ENCODE peak calls at places on chromosome 2, in six cellular contexts. J is mucosa of descending colon, O is right lobe of liver, U is choroid plexus epithelial cell, I is WERI-Rb-1, Q is ascending aorta. L is an unnamed sample.

GRCh38 chr2:239720411-239721365 is 304.5 kb downstream of the NDUFA10 start:
- DNase-seq in I (no peak), Q (peak), O (no peak), U (no peak), J (no peak), L (no peak)

GRCh38 chr2:99472327-99472960 is 17.4 kb downstream of the REV1 start:
- DNase-seq in Q (no peak), J (no peak), I (no peak), U (no peak), O (no peak), L (no peak)

GRCh38 chr2:236286866-236287545 is 22.8 kb upstream of the ASB18 start:
- DNase-seq in J (no peak), U (peak), I (peak), O (no peak), Q (no peak), L (no peak)

GRCh38 chr2:1590611-1591460 is 153.5 kb downstream of the PXDN start:
- DNase-seq in U (no peak), O (no peak), Q (peak), J (no peak), I (peak), L (no peak)

GRCh38 chr2:135202751-135203150 is 150.7 kb downstream of the RAB3GAP1 start:
- DNase-seq in O (no peak), I (no peak), J (no peak), U (peak), Q (no peak), L (no peak)

GRCh38 chr2:42768706-42769256 is 4.8 kb upstream of the OXER1 start:
- DNase-seq in J (no peak), O (no peak), I (no peak), Q (peak), U (no peak), L (no peak)

GRCh38 chr2:62197017-62197586 is 1.2 kb downstream of the B3GNT2 start:
- DNase-seq in Q (no peak), U (no peak), J (peak), I (no peak), O (peak), L (no peak)

GRCh38 chr2:239991689-239992314 is 33.3 kb downstream of the NDUFA10 start:
- DNase-seq in J (no peak), O (no peak), Q (no peak), U (peak), I (no peak), L (peak)

GRCh38 chr2:14831458-14831857 is 198.9 kb downstream of the LRATD1 start:
- DNase-seq in I (no peak), O (no peak), Q (no peak), U (no peak), J (no peak), L (no peak)

GRCh38 chr2:7033136-7033960 is 116.1 kb downstream of the RNF144A start:
- DNase-seq in Q (peak), O (no peak), U (no peak), J (no peak), I (no peak), L (no peak)

GRCh38 chr2:216673609-216674008 is 21.7 kb downstream of the IGFBP5 start:
- DNase-seq in U (no peak), Q (no peak), O (no peak), J (no peak), I (no peak), L (no peak)

GRCh38 chr2:66440011-66440542 is 5.2 kb downstream of the MEIS1 start:
- DNase-seq in Q (no peak), U (peak), I (no peak), J (no peak), O (no peak), L (no peak)

GRCh38 chr2:240219208-240219890 is 78.9 kb upstream of the OTOS start:
- DNase-seq in Q (peak), J (no peak), O (no peak), U (no peak), I (no peak), L (no peak)

GRCh38 chr2:217367464-217367863 is 507.6 kb upstream of the TNP1 start:
- DNase-seq in U (peak), I (no peak), O (no peak), J (no peak), Q (no peak), L (no peak)

GRCh38 chr2:32958836-32959235 is 12.1 kb downstream of the LTBP1 start:
- DNase-seq in O (no peak), I (no peak), J (no peak), U (no peak), Q (no peak), L (no peak)

GRCh38 chr2:179021258-179021657 is 28.7 kb downstream of the CCDC141 start:
- DNase-seq in U (no peak), I (no peak), O (no peak), Q (no peak), J (no peak), L (peak)

GRCh38 chr2:237870754-237871651 is 11.6 kb downstream of the RAMP1 start:
- DNase-seq in Q (peak), O (no peak), U (no peak), I (no peak), J (no peak), L (no peak)

GRCh38 chr2:132009874-132010521 is 151.8 kb downstream of the ANKRD30BL start:
- DNase-seq in O (no peak), J (no peak), I (peak), U (no peak), Q (no peak), L (no peak)

GRCh38 chr2:134375935-134376334 is 122.1 kb downstream of the MGAT5 start:
- DNase-seq in U (peak), O (peak), J (peak), Q (peak), I (peak), L (no peak)

GRCh38 chr2:3222636-3223035 is 155.0 kb downstream of the EIPR1 start:
- DNase-seq in U (peak), Q (no peak), O (no peak), I (no peak), J (no peak), L (peak)

GRCh38 chr2:143128681-143129580 is at the start of gene ARHGAP15:
- DNase-seq in J (peak), Q (no peak), O (peak), U (no peak), I (no peak), L (peak)

GRCh38 chr2:170142502-170142901 is 35.4 kb upstream of the MYO3B start:
- DNase-seq in Q (no peak), I (no peak), U (no peak), J (no peak), O (no peak), L (no peak)

GRCh38 chr2:236464140-236464539 is 105.5 kb upstream of the ACKR3 start:
- DNase-seq in Q (no peak), U (no peak), I (no peak), O (no peak), J (no peak), L (no peak)

GRCh38 chr2:120218181-120218580 is 5.0 kb downstream of the TMEM185B start:
- DNase-seq in I (no peak), O (no peak), J (no peak), Q (no peak), U (no peak), L (no peak)

GRCh38 chr2:14524803-14525080 is 107.8 kb upstream of the LRATD1 start:
- DNase-seq in U (no peak), Q (no peak), O (no peak), I (no peak), J (no peak), L (no peak)

GRCh38 chr2:72931280-72931910 is 14.1 kb downstream of the EMX1 start:
- DNase-seq in I (no peak), O (peak), Q (no peak), U (no peak), J (no peak), L (no peak)

GRCh38 chr2:240876475-240877251 is 8.0 kb downstream of the AGXT start:
- DNase-seq in J (peak), Q (no peak), U (no peak), I (no peak), O (peak), L (no peak)

GRCh38 chr2:237132799-237133198 is 47.1 kb downstream of the COPS8 start:
- DNase-seq in J (no peak), I (no peak), Q (no peak), U (no peak), O (no peak), L (peak)

GRCh38 chr2:186714611-186715010 is 20.8 kb downstream of the FAM171B start:
- DNase-seq in O (no peak), Q (no peak), I (no peak), U (no peak), J (no peak), L (no peak)

DNA sequence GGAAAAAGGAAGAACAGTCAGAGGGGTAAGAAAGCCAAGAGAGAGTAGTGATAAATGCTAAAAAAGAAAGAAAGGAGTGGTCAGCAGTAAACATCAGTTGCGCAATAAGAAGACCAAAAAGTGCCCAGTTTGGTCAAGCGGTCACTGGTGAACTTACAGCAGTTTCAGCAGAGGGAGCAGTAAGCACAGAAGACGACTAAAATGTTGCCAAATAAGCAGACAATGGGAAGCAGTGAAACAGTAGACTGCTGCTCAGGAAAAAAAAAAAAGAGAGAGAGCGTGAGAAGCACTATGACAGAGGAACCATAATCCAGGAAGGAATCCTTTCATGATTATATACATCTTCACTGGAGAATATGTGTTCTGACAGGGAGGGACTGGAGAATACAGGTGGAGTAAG is 45.8 kb downstream of the DNAJC10 start:
- DNase-seq in J (no peak), I (no peak), O (no peak), U (peak), Q (no peak), L (no peak)
- H3K4me3 ChIP-seq in J (no peak), I (no peak), O (no peak), U (no peak), Q (no peak), L (no peak)

GRCh38 chr2:40213071-40213470 is 238.8 kb downstream of the SLC8A1 start:
- DNase-seq in I (no peak), J (no peak), O (no peak), Q (no peak), U (peak), L (no peak)
- TF ChIP-seq CTCF in I (peak), J (no peak), O (peak), Q (peak), U (peak), L (peak)

DNA sequence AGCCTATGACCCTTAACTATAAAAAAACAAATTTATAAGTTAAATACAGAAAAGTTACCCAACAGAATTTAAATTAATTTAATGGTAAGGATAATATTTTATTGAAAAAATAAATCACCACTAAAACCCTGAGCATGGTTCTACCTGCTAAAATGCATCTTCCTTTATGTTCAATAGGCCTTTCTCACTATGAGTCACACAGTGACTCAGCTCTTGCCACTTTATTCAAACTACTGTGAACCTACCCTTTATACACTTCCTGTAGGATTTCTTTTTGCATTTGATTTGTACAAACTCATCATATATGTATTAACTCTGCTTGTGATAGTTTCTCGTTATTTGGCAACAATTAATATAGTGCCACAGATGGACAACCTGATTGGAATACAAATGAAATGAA is 55.0 kb upstream of the COBLL1 start:
- DNase-seq in U (peak), O (no peak), J (no peak), I (no peak), Q (no peak), L (no peak)
- H3K4me3 ChIP-seq in U (no peak), O (no peak), J (no peak), I (no peak), Q (no peak), L (no peak)

GRCh38 chr2:147483293-147483669 is 361.5 kb upstream of the ACVR2A start:
- DNase-seq in Q (no peak), J (no peak), O (no peak), I (no peak), U (no peak), L (no peak)
- TF ChIP-seq CTCF in Q (no peak), J (no peak), O (no peak), I (no peak), U (no peak), L (no peak)

GRCh38 chr2:181457121-181457740 is at the start of gene ITGA4:
- DNase-seq in O (peak), I (peak), Q (peak), J (peak), U (peak), L (peak)
- H3K4me3 ChIP-seq in O (peak), I (peak), Q (peak), J (peak), U (peak), L (peak)

GRCh38 chr2:172244419-172245130 is 141.9 kb upstream of the DLX2 start:
- DNase-seq in O (no peak), Q (no peak), J (no peak), I (no peak), U (peak), L (no peak)

GRCh38 chr2:172239944-172240590 is 137.4 kb upstream of the DLX2 start:
- DNase-seq in I (no peak), U (no peak), J (no peak), O (no peak), Q (no peak), L (no peak)

GRCh38 chr2:172246649-172247048 is 143.9 kb upstream of the DLX2 start:
- DNase-seq in O (no peak), J (no peak), U (peak), I (no peak), Q (no peak), L (no peak)

GRCh38 chr2:172241219-172241618 is 138.5 kb upstream of the DLX2 start:
- DNase-seq in O (no peak), U (no peak), I (no peak), J (no peak), Q (no peak), L (no peak)

DNA sequence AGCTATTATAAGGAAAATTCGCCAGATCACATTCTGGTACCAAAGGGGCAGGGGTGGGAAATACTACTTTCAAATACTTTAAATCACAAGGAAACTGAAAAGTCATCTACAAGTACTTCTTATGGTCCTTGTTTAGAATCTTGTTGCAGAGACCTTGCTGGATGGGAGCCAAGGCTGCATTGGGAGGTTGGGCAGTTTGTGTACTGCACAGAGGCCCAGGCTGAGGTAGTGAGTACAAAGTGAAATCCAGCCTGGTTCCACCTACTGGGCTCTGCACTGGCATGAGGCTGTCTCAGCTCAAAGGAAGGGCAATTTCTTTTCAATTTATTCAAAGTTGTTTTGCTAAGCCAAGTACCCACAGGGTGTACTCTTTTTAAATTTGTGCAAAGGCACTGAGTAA is 140.3 kb upstream of the DLX2 start:
- DNase-seq in Q (no peak), J (peak), O (no peak), U (peak), I (no peak), L (no peak)
- TF ChIP-seq CTCF in Q (no peak), J (no peak), O (no peak), U (no peak), I (no peak), L (no peak)

GRCh38 chr2:113198048-113198789 is 24.4 kb downstream of the PSD4 start:
- DNase-seq in J (peak), Q (no peak), O (peak), U (no peak), I (no peak), L (no peak)
- H3K4me3 ChIP-seq in J (no peak), Q (peak), O (peak), U (peak), I (peak), L (no peak)

L was measured in GM12864.